ENCODE peak calls at places on chromosomes 12 and 14, in ten cellular contexts. R, B, V, C, Q, P, W, Z, U and H are unnamed samples. For H3K4me1 and H3K27me3, the result is how much of the 10 kb centered on the place peaks cover.

GRCh38 chr12:119704065-119704747 is 36.3 kb downstream of the PRKAB1 start:
- DNase-seq in U (no peak), V (no peak), B (no peak), C (no peak), W (no peak), Z (peak), R (no peak), P (no peak), Q (peak), H (no peak)

GRCh38 chr12:91180577-91180976 is 2.0 kb downstream of the DCN start:
- DNase-seq in P (no peak), W (no peak), Q (no peak), V (no peak), B (no peak), Z (no peak), U (no peak), R (no peak), C (no peak), H (no peak)

GRCh38 chr12:56590237-56590830 is 39.8 kb downstream of the BAZ2A start:
- DNase-seq in Z (no peak), R (peak), C (no peak), V (no peak), W (no peak), U (peak), P (no peak), B (peak), Q (no peak), H (peak)

GRCh38 chr12:100243137-100243536 is 23.7 kb downstream of the DEPDC4 start:
- DNase-seq in U (no peak), W (no peak), C (no peak), Q (no peak), P (no peak), Z (no peak), V (no peak), B (no peak), R (no peak), H (no peak)

GRCh38 chr14:104561124-104561531 is 18.4 kb upstream of the C14orf180 start:
- DNase-seq in Q (peak), P (peak), B (no peak), R (no peak), C (no peak), Z (no peak), U (no peak), W (no peak), V (no peak), H (no peak)

GRCh38 chr12:83130178-83130577 is 443.5 kb downstream of the TMTC2 start:
- DNase-seq in U (no peak), W (no peak), Z (no peak), Q (no peak), R (no peak), C (no peak), B (no peak), P (no peak), V (no peak), H (no peak)

GRCh38 chr14:105369653-105370040 is 28.7 kb upstream of the TEX22 start:
- DNase-seq in U (no peak), R (no peak), Z (no peak), B (no peak), P (peak), Q (peak), V (no peak), C (no peak), W (no peak), H (no peak)

GRCh38 chr12:81329088-81329487 is 251.2 kb downstream of the ACSS3 start:
- DNase-seq in U (peak), B (no peak), W (no peak), P (no peak), R (no peak), V (no peak), C (no peak), Z (no peak), Q (no peak), H (no peak)

GRCh38 chr12:97639702-97640101 is 177.1 kb downstream of the RMST start:
- DNase-seq in C (no peak), Q (no peak), W (no peak), Z (no peak), V (no peak), B (no peak), U (no peak), R (no peak), P (no peak), H (no peak)

GRCh38 chr12:28027947-28028724 is 55.6 kb upstream of the PTHLH start:
- DNase-seq in R (no peak), U (no peak), B (no peak), W (no peak), P (no peak), Z (no peak), V (no peak), Q (no peak), C (no peak), H (no peak)

GRCh38 chr12:75998292-75999063 is 33.1 kb downstream of the PHLDA1 start:
- DNase-seq in U (no peak), V (no peak), P (no peak), R (no peak), Z (no peak), Q (no peak), C (no peak), B (no peak), W (no peak), H (no peak)

GRCh38 chr14:91398192-91398591 is 19.4 kb downstream of the CCDC88C start:
- DNase-seq in C (no peak), Z (no peak), W (no peak), B (no peak), R (no peak), V (no peak), U (no peak), P (no peak), Q (no peak), H (no peak)
- H3K4me1 ChIP-seq in C (under half), Z (under half), W (half or more), B (under half), R (under half), V (half or more), U (under half), P (half or more), Q (half or more), H (under half)

DNA sequence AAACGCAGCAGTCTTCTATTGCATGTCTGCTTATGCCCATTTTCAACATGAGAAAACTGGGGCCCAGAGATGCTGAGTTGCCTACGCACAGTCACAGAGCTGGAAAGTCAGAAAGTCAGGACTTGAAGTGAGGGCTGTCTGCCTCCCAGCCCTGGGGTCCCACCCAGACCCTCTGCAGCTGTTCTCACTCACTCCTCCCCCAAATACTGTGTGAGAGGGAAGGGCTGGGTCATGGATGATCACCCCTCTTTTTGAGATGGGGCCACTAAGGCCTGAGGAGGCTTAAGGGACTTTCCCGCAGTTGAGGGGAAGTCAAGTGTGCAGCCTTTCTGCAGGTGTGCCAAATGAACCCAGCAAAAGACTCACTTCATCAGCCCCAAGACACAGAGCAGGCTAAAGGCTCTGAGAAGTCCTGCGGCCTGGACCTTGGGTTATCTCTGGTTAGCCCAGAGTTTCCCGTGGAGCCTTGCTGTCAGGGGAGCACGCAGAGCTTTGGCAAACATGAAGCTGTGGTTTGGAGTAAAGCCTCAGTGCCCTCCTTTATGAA is 18.7 kb downstream of the DTX1 start:
- DNase-seq in P (no peak), Q (no peak), B (no peak), Z (no peak), R (no peak), U (no peak), C (no peak), W (no peak), V (no peak), H (no peak)
- H3K27me3 ChIP-seq in P (under half), Q (under half), B (under half), Z (under half), R (under half), U (half or more), C (half or more), W (under half), V (under half), H (under half)

GRCh38 chr14:92688434-92689375 is 59.7 kb downstream of the LGMN start:
- DNase-seq in Z (no peak), R (no peak), P (no peak), V (peak), U (no peak), Q (no peak), W (no peak), C (no peak), B (no peak), H (peak)

GRCh38 chr14:92686763-92687427 is 61.5 kb downstream of the LGMN start:
- DNase-seq in B (peak), C (peak), W (peak), U (peak), Q (peak), P (peak), R (peak), Z (peak), V (peak), H (peak)

GRCh38 chr14:92692822-92693226 is 55.6 kb downstream of the LGMN start:
- DNase-seq in Z (peak), P (peak), V (peak), C (peak), Q (peak), U (no peak), W (peak), B (peak), R (no peak), H (peak)

GRCh38 chr14:92687681-92688433 is 60.6 kb downstream of the LGMN start:
- DNase-seq in U (peak), W (no peak), Q (peak), V (peak), Z (no peak), R (peak), C (peak), P (peak), B (no peak), H (no peak)

DNA sequence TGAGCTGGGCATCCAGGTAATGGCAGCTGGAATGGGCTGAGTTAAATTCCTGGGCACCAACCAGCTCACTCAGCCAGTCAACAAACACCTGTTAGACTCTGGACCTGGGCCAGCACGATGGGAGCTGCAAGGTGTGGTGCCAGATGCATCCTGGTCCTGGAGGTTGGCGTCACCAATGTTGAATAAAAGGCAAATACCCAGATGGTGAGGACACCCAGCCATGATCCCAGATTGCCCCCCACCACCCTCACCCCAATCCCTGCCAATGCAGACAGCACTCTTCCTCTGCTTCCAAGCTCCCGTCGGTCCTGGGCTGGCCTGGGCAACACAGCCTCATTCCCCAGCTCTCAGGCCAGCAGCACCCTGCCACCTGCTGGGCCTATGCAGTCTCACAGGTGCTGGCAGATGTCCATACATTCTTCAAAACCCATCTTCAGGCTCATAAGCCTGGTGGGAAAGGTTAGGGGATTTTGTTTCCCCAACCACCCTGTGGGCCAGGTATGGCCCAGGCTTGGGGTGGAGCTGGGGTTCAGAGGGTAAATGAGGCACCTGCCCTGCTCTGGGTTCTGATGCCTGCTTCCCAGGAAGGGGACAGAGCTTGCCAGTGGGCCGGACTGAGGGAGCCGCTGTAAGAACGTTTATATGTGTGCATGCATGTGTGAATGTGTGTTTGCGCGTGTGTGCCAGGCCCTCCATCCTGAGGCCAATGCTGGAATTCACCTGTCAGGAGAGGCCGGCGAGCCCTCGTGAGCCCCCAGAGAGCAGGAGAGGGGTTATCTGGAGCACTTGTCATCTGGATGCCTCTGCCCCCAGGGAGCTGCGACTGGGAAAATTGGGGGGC is 58.0 kb downstream of the LGMN start:
- DNase-seq in U (peak), V (peak), Z (no peak), Q (no peak), B (peak), C (no peak), W (no peak), P (no peak), R (peak), H (peak)
- TF ChIP-seq CTCF in U (peak), V (peak), Z (peak), Q (peak), B (no peak), C (no peak), W (no peak), P (peak), R (peak), H (peak)

DNA sequence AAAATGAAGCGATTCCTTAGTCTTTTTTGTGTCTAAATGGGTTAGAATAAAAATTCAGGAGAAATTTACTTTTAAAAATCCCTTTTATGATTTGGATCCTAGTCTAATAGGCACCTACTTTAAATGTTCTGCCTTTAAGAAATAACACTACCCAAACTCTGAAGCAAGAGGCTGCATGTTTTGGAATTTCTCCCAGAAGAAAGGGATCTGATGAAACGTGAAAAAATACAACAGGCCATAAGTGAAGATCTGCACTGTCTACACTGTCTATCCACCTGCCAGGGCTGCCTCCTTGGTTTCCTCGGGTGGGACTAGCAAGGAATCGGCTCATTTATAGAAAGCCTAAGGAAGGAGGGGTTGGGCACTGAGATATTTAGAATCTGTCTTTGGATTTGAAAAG is 22.1 kb downstream of the ACVR1B start:
- DNase-seq in B (no peak), Z (no peak), U (no peak), Q (no peak), W (no peak), R (no peak), C (no peak), P (no peak), V (no peak), H (no peak)
- H3K4me1 ChIP-seq in B (under half), Z (under half), U (under half), Q (half or more), W (half or more), R (half or more), C (under half), P (half or more), V (half or more), H (under half)

GRCh38 chr14:30177776-30178175 is 250.1 kb upstream of the PRKD1 start:
- DNase-seq in P (no peak), Q (no peak), U (no peak), B (no peak), V (no peak), W (no peak), Z (no peak), C (no peak), R (no peak), H (no peak)
- H3K27me3 ChIP-seq in P (under half), Q (under half), U (under half), B (under half), V (under half), W (under half), Z (under half), C (under half), R (under half), H (under half)